ENCODE peak calls at places on chromosomes 5 and 9, in six cellular contexts. O is activated T-helper 1 cell treated with anti-CD3 and anti-CD28 coated beads, Interleukin-12 subunit alpha, Interleukin-12 subunit beta, Interleukin-2, Interleukin-4 antibody, amounts not matched to agents 30 ng/mL and 10 ng/mL and 1 ng/mL, durations not matched to agents 14 hours and 24 hours and 36 hours; V is AG09309; A is cardiac muscle cell; H is left ventricle myocardium superior; F is activated T-cell treated with anti-CD3 and anti-CD28 coated beads, Interleukin-2, amount 50 U/mL, for 4 hours. B is an unnamed sample.

GRCh38 chr5:42640835-42641234 is 115.8 kb upstream of the CCDC152 start:
- DNase-seq in H (no peak), F (no peak), A (no peak), V (no peak), O (no peak), B (no peak)

GRCh38 chr9:136673088-136673969 is 10.6 kb downstream of the EGFL7 start:
- DNase-seq in V (no peak), A (no peak), O (no peak), H (no peak), F (no peak), B (no peak)

GRCh38 chr9:33714989-33715388 is 80.4 kb upstream of the PRSS3 start:
- DNase-seq in V (no peak), H (no peak), A (no peak), O (no peak), F (no peak), B (no peak)

GRCh38 chr5:119417891-119418781 is 34.2 kb upstream of the HSD17B4 start:
- DNase-seq in O (no peak), H (no peak), A (no peak), V (peak; percentile 77), F (no peak), B (peak; percentile 65)

GRCh38 chr5:125153231-125153630 is 406.8 kb upstream of the ZNF608 start:
- DNase-seq in A (no peak), O (no peak), F (no peak), V (no peak), H (no peak), B (no peak)

GRCh38 chr5:91668261-91668660 is 285.1 kb upstream of the ARRDC3 start:
- DNase-seq in H (no peak), V (no peak), O (no peak), F (no peak), A (no peak), B (no peak)

GRCh38 chr9:137444106-137444790 is 3.1 kb upstream of the ENTPD8 start:
- DNase-seq in H (peak; percentile 9), F (no peak), A (no peak), O (no peak), V (no peak), B (no peak)

GRCh38 chr9:94168203-94169000 is 84.1 kb downstream of the PTPDC1 start:
- DNase-seq in V (no peak), O (no peak), F (no peak), A (no peak), H (no peak), B (no peak)

GRCh38 chr5:124742983-124743533 is 3.4 kb downstream of the ZNF608 start:
- DNase-seq in F (no peak), A (no peak), O (no peak), V (no peak), H (no peak), B (no peak)

GRCh38 chr5:33810491-33811120 is 81.2 kb downstream of the ADAMTS12 start:
- DNase-seq in O (no peak), H (no peak), V (no peak), F (no peak), A (no peak), B (no peak)

GRCh38 chr9:14313378-14313940 is 482 bp downstream of the NFIB start:
- DNase-seq in H (peak; percentile 47), A (peak; percentile 68), O (no peak), V (no peak), F (no peak), B (no peak)

GRCh38 chr9:136599811-136600660 is 54.2 kb upstream of the NOTCH1 start:
- DNase-seq in H (no peak), O (no peak), V (no peak), A (no peak), F (no peak), B (no peak)

GRCh38 chr5:68652507-68652906 is 437.0 kb downstream of the PIK3R1 start:
- DNase-seq in O (no peak), H (no peak), V (peak; percentile 83), F (no peak), A (no peak), B (peak; percentile 74)

GRCh38 chr5:142063878-142064331 is 44.7 kb upstream of the NDFIP1 start:
- DNase-seq in A (peak; percentile 51), O (no peak), H (peak; percentile 82), V (peak; percentile 10), F (no peak), B (no peak)

GRCh38 chr9:94866770-94867169 is 140.3 kb downstream of the AOPEP start:
- DNase-seq in F (no peak), A (no peak), O (no peak), V (no peak), H (no peak), B (no peak)

GRCh38 chr5:66642538-66642937 is 46.3 kb downstream of the MAST4 start:
- DNase-seq in F (no peak), O (no peak), V (no peak), H (no peak), A (no peak), B (no peak)

GRCh38 chr5:92559743-92560142 is 1021.3 kb downstream of the NR2F1-AS1 start:
- DNase-seq in O (no peak), H (no peak), A (no peak), F (no peak), V (no peak), B (peak; percentile 51)

GRCh38 chr9:899440-900184 is 58.1 kb downstream of the DMRT1 start:
- DNase-seq in O (no peak), H (no peak), F (no peak), A (no peak), V (no peak), B (no peak)

GRCh38 chr5:68562308-68562707 is 346.8 kb downstream of the PIK3R1 start:
- DNase-seq in V (no peak), F (no peak), H (no peak), A (peak; percentile 14), O (no peak), B (peak; percentile 86)

GRCh38 chr9:131618071-131618479 is 72.8 kb downstream of the PRRT1B start:
- DNase-seq in F (no peak), A (peak; percentile 52), H (peak; percentile 66), V (no peak), O (no peak), B (no peak)

GRCh38 chr5:61332891-61333350 is 863 bp downstream of the ZSWIM6 start:
- DNase-seq in O (peak; percentile 14), A (peak; percentile 38), F (peak; percentile 11), H (peak; percentile 69), V (no peak), B (no peak)

GRCh38 chr9:37104183-37104889 is 16.0 kb upstream of the ZCCHC7 start:
- DNase-seq in A (no peak), V (peak; percentile 54), O (no peak), H (no peak), F (no peak), B (peak; percentile 62)

GRCh38 chr5:93162201-93162654 is 418.8 kb downstream of the NR2F1-AS1 start:
- DNase-seq in H (no peak), O (no peak), A (no peak), V (no peak), F (no peak), B (no peak)

GRCh38 chr9:128505414-128505765 is 871 bp downstream of the GLE1 start:
- DNase-seq in V (no peak), F (no peak), O (no peak), H (no peak), A (no peak), B (no peak)

GRCh38 chr5:111697215-111697614 is 59.8 kb downstream of the NREP start:
- DNase-seq in A (peak; percentile 80), V (no peak), O (no peak), F (no peak), H (no peak), B (no peak)

GRCh38 chr9:34929506-34930102 is 28.5 kb upstream of the PHF24 start:
- DNase-seq in F (peak; percentile 12), O (no peak), A (peak; percentile 64), H (no peak), V (no peak), B (no peak)